ENCODE peak calls at places on chromosomes 5 and 9, in six cellular contexts. One of them, this sample, is unnamed. For H3K4me1, the result is how much of the 10 kb centered on the place peaks cover.

GRCh38 chr5:10607023-10607665 is 43.3 kb downstream of the ANKRD33B start:
- DNase-seq in esophagus squamous epithelium: no peak
- DNase-seq in tibial artery: no peak
- DNase-seq in psoas muscle: no peak
- DNase-seq in right lobe of liver: no peak
- DNase-seq in Panc1: no peak
- DNase-seq in this sample: no peak

GRCh38 chr5:66209350-66209749 is 65.2 kb downstream of the SREK1 start:
- DNase-seq in Panc1: no peak
- DNase-seq in right lobe of liver: no peak
- DNase-seq in tibial artery: no peak
- DNase-seq in psoas muscle: no peak
- DNase-seq in esophagus squamous epithelium: no peak
- DNase-seq in this sample: no peak

GRCh38 chr5:137016783-137017324 is 482.3 kb downstream of the SPOCK1 start:
- DNase-seq in right lobe of liver: no peak
- DNase-seq in esophagus squamous epithelium: no peak
- DNase-seq in Panc1: no peak
- DNase-seq in psoas muscle: no peak
- DNase-seq in tibial artery: no peak
- DNase-seq in this sample: no peak

GRCh38 chr5:1502046-1502736 is 21.6 kb downstream of the LPCAT1 start:
- DNase-seq in esophagus squamous epithelium: peak
- DNase-seq in right lobe of liver: peak
- DNase-seq in Panc1: no peak
- DNase-seq in psoas muscle: peak
- DNase-seq in tibial artery: peak
- DNase-seq in this sample: peak

GRCh38 chr5:31854625-31855526 is 215.9 kb downstream of the PDZD2 start:
- DNase-seq in psoas muscle: peak
- DNase-seq in Panc1: no peak
- DNase-seq in esophagus squamous epithelium: no peak
- DNase-seq in right lobe of liver: peak
- DNase-seq in tibial artery: no peak
- DNase-seq in this sample: peak

GRCh38 chr5:40962207-40962955 is 53.1 kb downstream of the C7 start:
- DNase-seq in Panc1: no peak
- DNase-seq in tibial artery: no peak
- DNase-seq in psoas muscle: no peak
- DNase-seq in esophagus squamous epithelium: no peak
- DNase-seq in right lobe of liver: no peak
- DNase-seq in this sample: no peak

GRCh38 chr9:73613092-73613701 is 461.5 kb downstream of the ANXA1 start:
- DNase-seq in Panc1: no peak
- DNase-seq in right lobe of liver: no peak
- DNase-seq in psoas muscle: no peak
- DNase-seq in tibial artery: no peak
- DNase-seq in esophagus squamous epithelium: no peak
- DNase-seq in this sample: no peak

GRCh38 chr5:99032234-99033013 is 103.6 kb upstream of the CHD1 start:
- DNase-seq in psoas muscle: peak
- DNase-seq in right lobe of liver: no peak
- DNase-seq in tibial artery: peak
- DNase-seq in esophagus squamous epithelium: no peak
- DNase-seq in Panc1: peak
- DNase-seq in this sample: peak

GRCh38 chr5:6547498-6547897 is 85.3 kb downstream of the NSUN2 start:
- DNase-seq in tibial artery: no peak
- DNase-seq in esophagus squamous epithelium: no peak
- DNase-seq in right lobe of liver: no peak
- DNase-seq in psoas muscle: no peak
- DNase-seq in Panc1: no peak
- DNase-seq in this sample: no peak

GRCh38 chr5:130331332-130331731 is 427.1 kb downstream of the CHSY3 start:
- DNase-seq in esophagus squamous epithelium: no peak
- DNase-seq in psoas muscle: no peak
- DNase-seq in tibial artery: no peak
- DNase-seq in Panc1: no peak
- DNase-seq in right lobe of liver: no peak
- DNase-seq in this sample: no peak

GRCh38 chr5:39331993-39332392 is 32.3 kb downstream of the C9 start:
- DNase-seq in psoas muscle: no peak
- DNase-seq in Panc1: no peak
- DNase-seq in right lobe of liver: no peak
- DNase-seq in esophagus squamous epithelium: no peak
- DNase-seq in tibial artery: no peak
- DNase-seq in this sample: no peak

GRCh38 chr5:66896207-66896606 is 300.0 kb downstream of the MAST4 start:
- DNase-seq in Panc1: no peak
- DNase-seq in psoas muscle: no peak
- DNase-seq in esophagus squamous epithelium: no peak
- DNase-seq in right lobe of liver: no peak
- DNase-seq in tibial artery: no peak
- DNase-seq in this sample: no peak

GRCh38 chr9:34072410-34072809 is 23.7 kb upstream of the UBAP2 start:
- DNase-seq in psoas muscle: no peak
- DNase-seq in tibial artery: no peak
- DNase-seq in right lobe of liver: no peak
- DNase-seq in Panc1: no peak
- DNase-seq in esophagus squamous epithelium: no peak
- DNase-seq in this sample: no peak

GRCh38 chr9:19231126-19232035 is 888 bp downstream of the DENND4C start:
- DNase-seq in tibial artery: peak
- DNase-seq in esophagus squamous epithelium: no peak
- DNase-seq in Panc1: no peak
- DNase-seq in right lobe of liver: no peak
- DNase-seq in psoas muscle: no peak
- DNase-seq in this sample: no peak

GRCh38 chr5:75734913-75735789 is 17.9 kb upstream of the POC5 start:
- DNase-seq in tibial artery: no peak
- DNase-seq in psoas muscle: no peak
- DNase-seq in right lobe of liver: peak
- DNase-seq in esophagus squamous epithelium: no peak
- DNase-seq in Panc1: no peak
- DNase-seq in this sample: no peak

DNA sequence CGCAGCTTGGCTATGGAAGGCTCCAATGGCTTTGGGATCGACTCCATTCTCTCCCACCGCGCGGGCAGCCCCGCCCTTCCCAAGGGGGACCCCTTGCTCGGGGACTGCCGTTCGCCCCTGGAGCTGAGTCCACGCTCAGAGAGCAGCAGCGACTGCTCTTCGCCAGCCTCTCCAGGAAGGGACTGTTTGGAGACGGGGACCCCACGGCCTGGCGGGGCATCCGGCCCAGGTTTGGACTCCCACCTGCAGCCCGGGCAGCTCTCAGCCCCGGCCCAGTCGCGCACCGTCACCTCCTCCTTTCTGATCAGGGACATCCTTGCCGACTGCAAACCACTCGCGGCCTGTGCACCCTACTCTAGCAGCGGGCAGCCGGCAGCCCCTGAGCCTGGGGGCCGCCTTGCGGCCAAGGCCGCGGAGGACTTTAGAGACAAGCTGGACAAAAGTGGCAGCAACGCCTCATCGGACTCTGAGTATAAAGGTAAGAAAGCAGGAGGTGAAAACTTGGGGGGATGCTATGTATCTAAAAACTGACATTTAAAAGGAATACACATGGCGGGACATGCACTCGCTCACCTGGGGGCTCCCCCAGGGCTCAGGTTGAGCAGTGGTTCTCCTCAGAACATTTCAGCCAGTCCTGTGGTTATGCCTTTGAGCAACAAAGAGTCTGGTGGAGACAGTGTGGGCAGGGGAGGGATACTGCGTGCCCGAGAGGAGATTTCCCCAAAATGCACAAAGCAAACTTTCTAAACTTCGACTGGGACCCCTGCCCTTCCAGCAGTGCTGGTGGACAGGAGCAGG is 579 bp downstream of the BARHL1 start:
- DNase-seq in esophagus squamous epithelium: no peak
- DNase-seq in tibial artery: no peak
- DNase-seq in psoas muscle: no peak
- DNase-seq in right lobe of liver: no peak
- DNase-seq in Panc1: no peak
- DNase-seq in this sample: no peak
- H3K4me3 ChIP-seq in esophagus squamous epithelium: no peak
- H3K4me3 ChIP-seq in tibial artery: no peak
- H3K4me3 ChIP-seq in psoas muscle: no peak
- H3K4me3 ChIP-seq in right lobe of liver: no peak
- H3K4me3 ChIP-seq in Panc1: no peak
- H3K4me3 ChIP-seq in this sample: no peak

GRCh38 chr9:121610638-121610953 is 40.8 kb upstream of the DAB2IP start:
- DNase-seq in right lobe of liver: no peak
- DNase-seq in esophagus squamous epithelium: no peak
- DNase-seq in Panc1: no peak
- DNase-seq in psoas muscle: no peak
- DNase-seq in tibial artery: no peak
- DNase-seq in this sample: no peak

GRCh38 chr9:121613009-121613766 is 38.2 kb upstream of the DAB2IP start:
- DNase-seq in psoas muscle: no peak
- DNase-seq in tibial artery: no peak
- DNase-seq in right lobe of liver: no peak
- DNase-seq in esophagus squamous epithelium: no peak
- DNase-seq in Panc1: no peak
- DNase-seq in this sample: no peak

GRCh38 chr9:121609845-121610637 is 41.4 kb upstream of the DAB2IP start:
- DNase-seq in psoas muscle: peak
- DNase-seq in Panc1: no peak
- DNase-seq in esophagus squamous epithelium: no peak
- DNase-seq in right lobe of liver: peak
- DNase-seq in tibial artery: peak
- DNase-seq in this sample: peak

GRCh38 chr9:121616356-121616755 is 35.1 kb upstream of the DAB2IP start:
- DNase-seq in right lobe of liver: no peak
- DNase-seq in Panc1: no peak
- DNase-seq in esophagus squamous epithelium: no peak
- DNase-seq in psoas muscle: no peak
- DNase-seq in tibial artery: no peak
- DNase-seq in this sample: no peak

GRCh38 chr9:121612511-121612998 is 38.9 kb upstream of the DAB2IP start:
- DNase-seq in Panc1: no peak
- DNase-seq in tibial artery: no peak
- DNase-seq in psoas muscle: no peak
- DNase-seq in right lobe of liver: peak
- DNase-seq in esophagus squamous epithelium: no peak
- DNase-seq in this sample: no peak
- H3K4me1 ChIP-seq in Panc1: under half
- H3K4me1 ChIP-seq in tibial artery: under half
- H3K4me1 ChIP-seq in psoas muscle: half or more
- H3K4me1 ChIP-seq in right lobe of liver: half or more
- H3K4me1 ChIP-seq in esophagus squamous epithelium: half or more
- H3K4me1 ChIP-seq in this sample: under half

GRCh38 chr9:112831281-112831851 is 59.3 kb downstream of the SLC46A2 start:
- DNase-seq in tibial artery: peak
- DNase-seq in psoas muscle: peak
- DNase-seq in right lobe of liver: peak
- DNase-seq in Panc1: no peak
- DNase-seq in esophagus squamous epithelium: no peak
- DNase-seq in this sample: no peak
- H3K4me3 ChIP-seq in tibial artery: no peak
- H3K4me3 ChIP-seq in psoas muscle: no peak
- H3K4me3 ChIP-seq in right lobe of liver: no peak
- H3K4me3 ChIP-seq in Panc1: no peak
- H3K4me3 ChIP-seq in esophagus squamous epithelium: no peak
- H3K4me3 ChIP-seq in this sample: no peak

DNA sequence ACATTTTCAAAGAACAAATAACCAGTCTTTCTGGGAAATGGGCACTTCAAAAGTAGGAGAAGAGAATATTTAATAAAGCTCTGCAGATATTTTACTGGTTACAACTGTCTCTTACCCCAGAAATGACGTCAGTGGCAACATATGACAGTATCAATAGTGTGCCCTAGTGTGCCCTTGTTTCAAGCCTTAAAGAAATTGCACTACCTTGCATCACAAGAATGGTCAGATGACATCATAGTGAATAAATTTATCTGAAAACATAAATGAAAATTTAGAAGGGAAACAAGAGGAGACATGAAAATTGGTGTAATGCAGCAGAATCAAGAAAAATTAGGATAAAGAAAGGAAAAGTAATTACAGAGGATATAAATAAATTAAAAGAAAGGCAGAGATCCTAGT is 176.7 kb downstream of the GNAQ start:
- DNase-seq in tibial artery: no peak
- DNase-seq in Panc1: no peak
- DNase-seq in right lobe of liver: no peak
- DNase-seq in psoas muscle: no peak
- DNase-seq in esophagus squamous epithelium: no peak
- DNase-seq in this sample: no peak
- H3K4me1 ChIP-seq in tibial artery: under half
- H3K4me1 ChIP-seq in Panc1: under half
- H3K4me1 ChIP-seq in right lobe of liver: under half
- H3K4me1 ChIP-seq in psoas muscle: under half
- H3K4me1 ChIP-seq in esophagus squamous epithelium: under half
- H3K4me1 ChIP-seq in this sample: under half

GRCh38 chr9:107638922-107639321 is 149.4 kb upstream of the KLF4 start:
- DNase-seq in tibial artery: peak
- DNase-seq in Panc1: no peak
- DNase-seq in psoas muscle: peak
- DNase-seq in right lobe of liver: peak
- DNase-seq in esophagus squamous epithelium: no peak
- DNase-seq in this sample: peak
- H3K4me3 ChIP-seq in tibial artery: peak
- H3K4me3 ChIP-seq in Panc1: no peak
- H3K4me3 ChIP-seq in psoas muscle: peak
- H3K4me3 ChIP-seq in right lobe of liver: no peak
- H3K4me3 ChIP-seq in esophagus squamous epithelium: peak
- H3K4me3 ChIP-seq in this sample: peak

GRCh38 chr9:68979538-68980314 is 34.2 kb downstream of the PRKACG start:
- DNase-seq in Panc1: no peak
- DNase-seq in esophagus squamous epithelium: no peak
- DNase-seq in right lobe of liver: no peak
- DNase-seq in tibial artery: no peak
- DNase-seq in psoas muscle: no peak
- DNase-seq in this sample: no peak
- H3K4me1 ChIP-seq in Panc1: under half
- H3K4me1 ChIP-seq in esophagus squamous epithelium: under half
- H3K4me1 ChIP-seq in right lobe of liver: under half
- H3K4me1 ChIP-seq in tibial artery: under half
- H3K4me1 ChIP-seq in psoas muscle: under half
- H3K4me1 ChIP-seq in this sample: under half

DNA sequence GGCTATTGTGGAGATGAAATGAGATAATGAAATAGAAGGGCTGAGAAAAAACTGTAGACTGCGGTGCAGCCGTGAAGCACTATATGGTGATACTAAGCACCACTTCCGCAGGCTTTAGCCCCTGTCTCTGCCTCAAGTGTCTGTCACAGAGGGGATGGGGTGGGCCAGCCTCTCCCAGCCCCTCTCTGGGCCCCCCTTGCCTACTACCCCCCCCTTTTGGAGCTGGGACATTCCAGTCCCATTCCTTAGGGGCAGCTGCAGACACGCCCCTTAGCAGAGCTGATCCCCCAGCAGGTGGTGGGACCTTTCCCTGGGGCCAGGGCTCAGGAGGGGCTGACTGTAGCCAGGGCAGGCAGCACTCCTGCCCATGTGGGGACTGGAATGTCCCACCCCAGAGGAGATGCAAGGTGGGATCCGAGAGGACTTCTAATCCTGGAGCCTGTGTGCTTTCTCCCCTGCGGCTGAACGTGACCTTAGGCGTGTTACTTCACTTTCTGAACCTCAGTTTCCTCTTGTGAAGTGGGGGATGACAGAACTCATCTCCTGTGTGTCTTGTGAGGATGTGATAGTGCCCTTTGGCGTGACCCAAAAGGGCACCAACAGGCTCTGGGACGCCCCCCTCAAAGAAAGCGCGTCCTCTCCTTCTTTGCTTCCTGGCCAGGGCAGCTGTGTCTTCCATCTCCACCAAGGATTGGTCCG is 2.0 kb downstream of the N4BP3 start:
- DNase-seq in right lobe of liver: no peak
- DNase-seq in Panc1: no peak
- DNase-seq in psoas muscle: no peak
- DNase-seq in tibial artery: no peak
- DNase-seq in esophagus squamous epithelium: no peak
- DNase-seq in this sample: no peak
- H3K4me3 ChIP-seq in right lobe of liver: no peak
- H3K4me3 ChIP-seq in Panc1: no peak
- H3K4me3 ChIP-seq in psoas muscle: peak
- H3K4me3 ChIP-seq in tibial artery: no peak
- H3K4me3 ChIP-seq in esophagus squamous epithelium: peak
- H3K4me3 ChIP-seq in this sample: no peak

This sample was measured in ascending aorta.